ENCODE peak calls at places on chromosomes 6 and 20, in five cellular contexts. Z is H9, E is mesenchymal stem cell, Q is neuronal stem cell, Y is H1. J is an unnamed sample.

GRCh38 chr20:37736132-37736531 is 42.3 kb downstream of the CTNNBL1 start:
- DNase-seq in Z (no peak), E (no peak), Q (no peak), Y (no peak), J (no peak)

GRCh38 chr6:18506387-18507017 is 119.4 kb downstream of the RNF144B start:
- DNase-seq in Z (no peak), E (peak; percentile 9), Q (no peak), Y (no peak), J (no peak)

GRCh38 chr20:44219791-44220190 is 9.2 kb upstream of the OSER1 start:
- DNase-seq in Z (no peak), E (no peak), Q (no peak), Y (no peak), J (peak; percentile 21)

GRCh38 chr6:34284563-34285545 is 36.0 kb upstream of the SMIM29 start:
- DNase-seq in Z (no peak), E (peak; percentile 97), Q (no peak), Y (no peak), J (peak; percentile 30)

GRCh38 chr6:37538107-37538506 is 38.4 kb upstream of the CCDC167 start:
- DNase-seq in Z (peak; percentile 65), E (no peak), Q (no peak), Y (no peak), J (peak; percentile 47)

GRCh38 chr6:32047084-32047478 is 8.9 kb downstream of the CYP21A2 start:
- DNase-seq in Z (no peak), E (peak; percentile 83), Q (peak; percentile 36), Y (no peak), J (peak; percentile 1)

GRCh38 chr20:32207626-32208498 is at the start of the genes PLAGL2 and POFUT1:
- DNase-seq in Z (peak; percentile 80), E (peak; percentile 91), Q (peak; percentile 84), Y (no peak), J (peak; percentile 92)

GRCh38 chr20:48794360-48794759 is 33.4 kb downstream of the PREX1 start:
- DNase-seq in Z (peak; percentile 54), E (no peak), Q (peak; percentile 46), Y (no peak), J (no peak)

GRCh38 chr20:54290636-54291035 is 82.7 kb downstream of the PFDN4 start:
- DNase-seq in Z (no peak), E (no peak), Q (no peak), Y (no peak), J (no peak)

GRCh38 chr20:37458761-37459160 is 62.3 kb upstream of the NNAT start:
- DNase-seq in Z (no peak), E (no peak), Q (no peak), Y (no peak), J (no peak)

GRCh38 chr6:42766163-42766670 is 15.6 kb upstream of the BICRAL start:
- DNase-seq in Z (no peak), E (peak; percentile 29), Q (no peak), Y (no peak), J (peak; percentile 83)

GRCh38 chr20:57400262-57400701 is 9.1 kb downstream of the RBM38 start:
- DNase-seq in Z (no peak), E (no peak), Q (no peak), Y (no peak), J (no peak)

GRCh38 chr6:45310118-45310788 is 17.9 kb upstream of the RUNX2 start:
- DNase-seq in Z (peak; percentile 31), E (no peak), Q (no peak), Y (no peak), J (no peak)

GRCh38 chr6:143620461-143620860 is 57.3 kb upstream of the PHACTR2 start:
- DNase-seq in Z (no peak), E (no peak), Q (no peak), Y (no peak), J (no peak)

GRCh38 chr6:106102034-106102433 is 15.9 kb downstream of the PRDM1 start:
- DNase-seq in Z (no peak), E (no peak), Q (no peak), Y (no peak), J (no peak)

GRCh38 chr6:85764844-85765243 is 122.2 kb upstream of the SYNCRIP start:
- DNase-seq in Z (no peak), E (no peak), Q (no peak), Y (no peak), J (peak; percentile 23)

GRCh38 chr6:137202078-137202477 is 17.1 kb downstream of the IFNGR1 start:
- DNase-seq in Z (no peak), E (no peak), Q (no peak), Y (no peak), J (peak; percentile 44)

GRCh38 chr6:83193747-83194582 is 808 bp downstream of the RWDD2A start:
- DNase-seq in Z (peak; percentile 88), E (peak; percentile 59), Q (peak; percentile 67), Y (peak; percentile 46), J (peak; percentile 40)

GRCh38 chr6:57307850-57308249 is 9.6 kb upstream of the PRIM2 start:
- DNase-seq in Z (no peak), E (no peak), Q (no peak), Y (no peak), J (no peak)

DNA sequence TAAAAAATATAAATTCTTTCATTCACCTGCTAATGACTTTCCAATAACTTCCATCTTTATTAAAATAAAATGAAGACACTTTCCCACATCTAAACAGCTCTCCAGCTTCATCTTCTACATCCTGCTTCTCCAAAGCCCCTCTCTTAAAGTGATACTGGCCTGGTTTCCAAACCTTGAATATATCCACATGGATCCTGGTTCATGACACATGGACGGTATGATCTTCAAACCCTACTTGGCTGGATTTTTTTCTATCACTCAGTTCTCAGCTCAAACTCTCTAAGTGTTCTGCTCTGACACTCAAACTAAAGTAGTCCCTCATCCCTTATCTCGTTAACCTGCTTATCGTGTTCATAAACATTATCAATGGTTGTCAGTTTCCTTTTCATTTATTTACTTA is 128.2 kb downstream of the PAK5 start:
- DNase-seq in Z (no peak), E (no peak), Q (no peak), Y (no peak), J (no peak)
- H2BK12ac ChIP-seq in Z (no peak overlapping the region), E (no peak overlapping the region), Q (no peak overlapping the region), Y (no peak overlapping the region), J (no peak overlapping the region)

GRCh38 chr6:75108333-75108974 is 97.4 kb downstream of the COL12A1 start:
- DNase-seq in Z (no peak), E (no peak), Q (no peak), Y (no peak), J (no peak)

GRCh38 chr6:75109025-75109424 is 96.8 kb downstream of the COL12A1 start:
- DNase-seq in Z (no peak), E (peak; percentile 47), Q (no peak), Y (no peak), J (no peak)

GRCh38 chr6:75107913-75108312 is 97.9 kb downstream of the COL12A1 start:
- DNase-seq in Z (no peak), E (no peak), Q (no peak), Y (no peak), J (no peak)

GRCh38 chr6:75113446-75113845 is 92.4 kb downstream of the COL12A1 start:
- DNase-seq in Z (no peak), E (no peak), Q (no peak), Y (no peak), J (no peak)

DNA sequence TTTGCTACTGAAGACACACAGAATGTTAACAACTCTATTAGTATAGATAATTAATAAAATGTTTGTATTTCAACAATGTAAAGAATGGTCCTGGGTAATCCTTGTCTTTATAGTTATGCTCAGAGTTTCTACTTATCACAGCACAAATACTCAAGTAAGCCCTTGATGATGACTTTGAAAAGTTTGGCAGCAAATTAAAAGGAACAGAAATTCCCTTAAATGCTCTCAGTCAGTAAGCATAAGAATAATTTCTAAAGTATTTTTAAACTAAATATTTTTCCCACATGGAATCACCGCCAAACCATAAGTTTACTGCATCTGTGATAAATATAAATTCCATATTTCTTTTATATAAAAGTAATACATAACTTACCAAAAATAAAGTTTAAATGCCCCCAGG is 96.1 kb downstream of the COL12A1 start:
- DNase-seq in Z (no peak), E (no peak), Q (no peak), Y (no peak), J (no peak)
- H2BK12ac ChIP-seq in Z (no peak overlapping the region), E (no peak overlapping the region), Q (no peak overlapping the region), Y (no peak overlapping the region), J (no peak overlapping the region)

DNA sequence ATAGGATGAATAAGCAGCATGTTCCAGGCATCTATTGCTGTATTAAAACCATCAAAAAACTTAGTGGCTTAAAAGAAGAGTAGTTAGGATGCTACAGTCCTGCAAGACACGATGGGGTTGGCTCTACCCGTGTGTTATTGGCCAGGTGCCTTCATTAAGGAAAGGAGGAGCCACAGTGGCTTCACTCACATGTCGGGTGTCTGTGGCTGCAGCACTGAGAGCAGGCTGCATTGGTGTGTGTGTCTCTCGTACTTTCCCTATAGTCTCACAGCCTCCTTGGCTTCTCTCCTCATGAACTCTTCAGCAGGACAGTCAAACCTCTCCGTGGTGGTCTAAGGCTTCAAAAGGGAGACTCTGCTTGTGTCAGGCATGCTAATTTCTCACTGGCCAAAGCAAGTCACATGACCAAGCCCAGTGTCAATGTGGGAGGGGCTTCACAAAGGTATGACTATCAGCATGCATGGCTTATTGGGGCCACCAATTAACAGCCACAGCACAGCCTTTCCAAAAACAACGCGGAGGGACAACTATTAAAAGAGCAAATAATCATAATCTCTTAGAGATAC is 402.8 kb downstream of the KIF16B start:
- DNase-seq in Z (no peak), E (no peak), Q (no peak), Y (no peak), J (no peak)
- H2BK12ac ChIP-seq in Z (no peak overlapping the region), E (no peak overlapping the region), Q (no peak overlapping the region), Y (no peak overlapping the region), J (no peak overlapping the region)

GRCh38 chr6:36469946-36470345 is 27.1 kb downstream of the KCTD20 start:
- DNase-seq in Z (no peak), E (no peak), Q (no peak), Y (no peak), J (no peak)
- H2BK12ac ChIP-seq in Z (no peak overlapping the region), E (no peak overlapping the region), Q (no peak overlapping the region), Y (no peak overlapping the region), J (no peak overlapping the region)

DNA sequence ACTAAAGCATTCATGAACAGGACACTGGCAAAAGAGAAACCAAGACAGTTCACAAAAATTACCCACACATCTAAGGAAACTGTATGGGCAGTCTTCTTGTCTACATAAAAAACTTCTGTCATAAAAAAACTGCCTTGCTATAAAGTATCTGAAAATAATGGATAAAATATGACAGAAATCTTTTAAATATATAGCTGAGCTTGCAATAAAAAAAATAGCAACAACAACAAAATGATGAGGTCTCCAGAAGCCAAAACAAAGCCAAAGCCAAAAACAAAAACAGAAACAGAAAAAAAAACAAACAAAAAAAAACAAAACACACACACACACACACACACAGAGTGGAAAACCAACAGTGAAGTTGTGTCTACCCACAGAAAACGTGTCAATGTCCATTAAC is 14.8 kb downstream of the LY86 start:
- DNase-seq in Z (no peak), E (no peak), Q (no peak), Y (no peak), J (no peak)
- H2BK12ac ChIP-seq in Z (no peak overlapping the region), E (no peak overlapping the region), Q (no peak overlapping the region), Y (no peak overlapping the region), J (no peak overlapping the region)